ENCODE peak calls at places on chromosome 13, in seven cellular contexts. D is IMR-90, T is upper lobe of right lung, K is A549, N is RWPE2, C is cardiac fibroblast, M is fibroblast of villous mesenchyme. L is an unnamed sample.

GRCh38 chr13:46747031-46747820 is 49.7 kb downstream of the ESD start:
- DNase-seq in D (no peak), T (no peak), K (no peak), N (no peak), C (no peak), M (no peak), L (no peak)

GRCh38 chr13:107901996-107902562 is 313.3 kb downstream of the LIG4 start:
- DNase-seq in D (no peak), T (no peak), K (no peak), N (no peak), C (no peak), M (no peak), L (no peak)

GRCh38 chr13:43132228-43132627 is 108.8 kb downstream of the DNAJC15 start:
- DNase-seq in D (peak), T (no peak), K (peak), N (no peak), C (peak), M (peak), L (no peak)

GRCh38 chr13:25659091-25659502 is 287.3 kb downstream of the ATP8A2 start:
- DNase-seq in D (no peak), T (no peak), K (no peak), N (no peak), C (no peak), M (no peak), L (no peak)

GRCh38 chr13:21670006-21670882 is 629 bp upstream of the FGF9 start:
- DNase-seq in D (peak), T (peak), K (peak), N (no peak), C (peak), M (peak), L (no peak)

GRCh38 chr13:57437587-57437986 is 194.0 kb upstream of the PCDH17 start:
- DNase-seq in D (no peak), T (no peak), K (no peak), N (no peak), C (no peak), M (no peak), L (no peak)

GRCh38 chr13:84567848-84568247 is 685.6 kb upstream of the SLITRK1 start:
- DNase-seq in D (no peak), T (no peak), K (no peak), N (no peak), C (no peak), M (no peak), L (no peak)

GRCh38 chr13:25186187-25186586 is 14.1 kb upstream of the AMER2 start:
- DNase-seq in D (no peak), T (no peak), K (no peak), N (no peak), C (no peak), M (no peak), L (no peak)

GRCh38 chr13:107803822-107804495 is 411.4 kb downstream of the LIG4 start:
- DNase-seq in D (no peak), T (no peak), K (no peak), N (no peak), C (no peak), M (no peak), L (no peak)

GRCh38 chr13:39930544-39931444 is 275.3 kb downstream of the COG6 start:
- DNase-seq in D (no peak), T (no peak), K (no peak), N (no peak), C (no peak), M (no peak), L (no peak)

GRCh38 chr13:50989476-50989875 is 79.9 kb downstream of the RNASEH2B start:
- DNase-seq in D (no peak), T (no peak), K (peak), N (no peak), C (peak), M (peak), L (no peak)

GRCh38 chr13:53250272-53250875 is 221.8 kb downstream of the OLFM4 start:
- DNase-seq in D (peak), T (no peak), K (peak), N (no peak), C (peak), M (peak), L (peak)

GRCh38 chr13:101474419-101474957 is 22.0 kb downstream of the ITGBL1 start:
- DNase-seq in D (peak), T (no peak), K (peak), N (no peak), C (peak), M (peak), L (peak)

GRCh38 chr13:42047561-42048322 is 706 bp upstream of the DGKH start:
- DNase-seq in D (peak), T (peak), K (peak), N (no peak), C (peak), M (peak), L (no peak)

GRCh38 chr13:67643656-67644055 is 413.5 kb upstream of the PCDH9 start:
- DNase-seq in D (no peak), T (no peak), K (no peak), N (no peak), C (no peak), M (no peak), L (no peak)

GRCh38 chr13:32938907-32939306 is 77.3 kb upstream of the KL start:
- DNase-seq in D (peak), T (no peak), K (peak), N (no peak), C (peak), M (peak), L (no peak)

GRCh38 chr13:99307648-99308339 is 595 bp upstream of the GPR183 start:
- DNase-seq in D (peak), T (no peak), K (peak), N (no peak), C (peak), M (peak), L (peak)

GRCh38 chr13:64591981-64592380 is 2638.2 kb downstream of the PCDH9 start:
- DNase-seq in D (peak), T (no peak), K (no peak), N (no peak), C (peak), M (no peak), L (peak)

GRCh38 chr13:41389580-41389979 is 67.8 kb upstream of the RGCC start:
- DNase-seq in D (no peak), T (no peak), K (no peak), N (no peak), C (no peak), M (peak), L (no peak)

GRCh38 chr13:112053167-112053743 is 13.7 kb upstream of the SOX1 start:
- DNase-seq in D (no peak), T (no peak), K (no peak), N (no peak), C (no peak), M (no peak), L (no peak)

GRCh38 chr13:67232384-67232783 is 2.2 kb upstream of the PCDH9 start:
- DNase-seq in D (no peak), T (no peak), K (no peak), N (no peak), C (no peak), M (no peak), L (no peak)

GRCh38 chr13:45396548-45397095 is 21.6 kb downstream of the SLC25A30 start:
- DNase-seq in D (peak), T (no peak), K (no peak), N (no peak), C (no peak), M (peak), L (no peak)

GRCh38 chr13:92377396-92377795 is 849.2 kb upstream of the GPC6 start:
- DNase-seq in D (no peak), T (no peak), K (no peak), N (no peak), C (no peak), M (no peak), L (no peak)

GRCh38 chr13:81697826-81698225 is 1356.9 kb upstream of the SPRY2 start:
- DNase-seq in D (no peak), T (no peak), K (no peak), N (no peak), C (no peak), M (no peak), L (no peak)

GRCh38 chr13:28640861-28641599 is 17.9 kb upstream of the POMP start:
- DNase-seq in D (no peak), T (no peak), K (no peak), N (no peak), C (peak), M (peak), L (no peak)

GRCh38 chr13:37392389-37392788 is 206.2 kb downstream of the POSTN start:
- DNase-seq in D (no peak), T (no peak), K (no peak), N (no peak), C (no peak), M (no peak), L (no peak)

GRCh38 chr13:20397896-20398295 is 127.8 kb downstream of the CRYL1 start:
- DNase-seq in D (no peak), T (no peak), K (no peak), N (no peak), C (no peak), M (no peak), L (no peak)

DNA sequence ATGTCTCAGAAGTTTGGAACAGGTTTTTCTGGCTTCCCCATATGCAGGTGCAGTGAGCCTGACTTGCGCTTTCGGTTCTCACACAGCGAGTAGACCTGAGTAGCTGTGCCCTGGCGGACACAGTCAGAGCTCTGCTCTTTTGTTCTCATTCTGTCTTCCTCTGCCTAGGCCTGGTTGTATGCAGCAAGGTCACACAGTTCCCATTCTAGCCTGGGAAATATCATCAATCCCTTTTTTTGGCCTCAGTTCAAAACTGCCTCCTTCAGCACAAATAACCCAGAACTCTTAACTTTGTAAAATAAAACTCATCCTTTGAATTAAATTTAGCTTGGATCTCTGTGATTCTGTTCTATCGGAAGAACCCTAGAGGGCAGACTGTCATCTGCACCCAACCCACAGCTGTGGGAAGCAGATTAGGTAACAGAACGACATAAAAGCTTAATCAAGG is 10.2 kb downstream of the OXGR1 start:
- DNase-seq in D (no peak), T (peak), K (no peak), N (no peak), C (peak), M (no peak), L (no peak)
- TF ChIP-seq CTCF in D (no peak), T (peak), K (no peak), N (peak), C (peak), M (peak), L (no peak)

GRCh38 chr13:30423891-30424290 is 1.6 kb downstream of the UBE2L5 start:
- DNase-seq in D (no peak), T (no peak), K (no peak), N (no peak), C (no peak), M (no peak), L (no peak)
- H3K4me3 ChIP-seq in D (no peak), T (no peak), K (no peak), N (no peak), C (no peak), M (no peak), L (no peak)

DNA sequence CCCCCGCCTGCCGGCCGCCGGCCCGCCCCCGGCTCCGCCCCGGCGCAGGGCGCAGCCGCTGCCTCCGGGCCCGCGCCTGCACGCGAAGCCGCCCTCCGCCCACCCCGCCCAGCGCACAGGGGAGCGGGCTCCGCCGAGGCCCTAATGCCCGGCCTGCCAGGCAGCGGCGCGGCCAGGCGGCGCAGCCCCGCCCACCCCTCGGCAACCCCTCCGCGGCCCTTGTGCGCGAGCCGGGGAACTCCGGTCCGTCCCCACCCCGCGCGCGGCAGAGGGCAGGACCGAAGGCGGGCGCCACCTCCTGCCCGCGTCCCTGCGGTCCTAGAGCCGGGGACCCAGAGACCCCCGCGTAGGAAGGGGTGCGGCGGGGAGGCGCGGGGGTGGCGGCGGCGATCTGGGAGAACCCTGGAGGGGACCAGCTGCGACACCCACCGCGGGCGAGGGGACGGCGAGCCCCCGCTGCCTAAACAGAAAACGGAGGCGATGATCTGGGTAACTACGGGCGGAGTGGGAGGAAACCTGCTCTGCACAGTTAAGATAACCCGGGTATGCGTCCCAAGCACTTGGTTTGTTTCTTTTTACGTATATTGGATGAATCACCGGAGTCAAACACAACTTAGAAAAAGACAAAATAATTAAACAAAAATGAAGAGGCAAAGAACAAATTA is 351 bp upstream of the USP12 start:
- DNase-seq in D (peak), T (peak), K (peak), N (peak), C (peak), M (peak), L (no peak)
- TF ChIP-seq CTCF in D (peak), T (peak), K (no peak), N (no peak), C (no peak), M (peak), L (peak)

DNA sequence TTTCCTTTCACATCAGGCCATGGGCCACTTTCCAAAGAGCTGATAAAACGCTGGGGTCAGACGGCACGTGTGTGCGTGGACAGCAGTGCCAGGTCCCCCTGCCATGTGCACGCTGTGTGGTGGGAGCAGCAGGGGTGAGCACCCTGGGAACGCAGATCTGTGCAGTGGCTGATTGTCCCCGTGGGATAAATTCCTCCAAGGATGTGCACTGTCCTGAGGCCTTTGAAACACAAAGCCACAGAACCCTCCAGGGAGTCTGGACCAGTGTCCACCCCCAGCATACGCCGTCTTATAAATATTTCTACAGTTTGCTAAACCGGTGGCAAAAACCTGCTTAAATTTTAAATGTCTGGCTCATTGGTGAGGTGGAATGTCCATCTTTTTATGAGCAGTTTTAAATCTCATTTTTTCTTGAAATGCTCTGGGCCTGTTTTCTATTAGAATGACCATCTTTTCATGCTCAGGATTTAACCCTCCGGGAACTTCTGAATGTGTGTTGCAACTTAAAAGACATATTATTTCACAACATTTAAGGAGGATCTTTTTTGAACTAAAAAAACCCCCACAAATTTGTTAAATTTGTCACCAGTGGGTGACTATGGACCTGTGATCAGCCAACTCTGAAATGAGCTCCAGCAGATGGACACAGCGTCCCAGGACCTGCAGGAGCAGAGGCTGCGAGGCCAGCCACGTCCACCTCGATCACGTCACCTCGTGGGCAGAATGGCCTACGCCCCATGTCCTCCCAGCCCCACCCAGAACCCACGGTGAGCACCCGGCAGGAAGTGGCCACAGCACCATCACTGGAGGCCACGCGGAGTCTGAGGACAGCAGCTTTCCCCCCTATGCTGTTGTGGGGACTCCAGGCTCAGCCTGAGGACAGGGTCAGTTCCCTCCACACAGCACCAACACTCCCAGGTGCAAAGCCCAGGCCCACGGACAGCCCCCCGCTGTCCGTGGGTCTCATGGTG is 68.6 kb downstream of the RASA3 start:
- DNase-seq in D (peak), T (peak), K (peak), N (no peak), C (peak), M (peak), L (no peak)
- H3K4me3 ChIP-seq in D (peak), T (peak), K (peak), N (peak), C (peak), M (peak), L (peak)

L was measured in AG04449.